ENCODE peak calls at places on chromosome 1, in five cellular contexts. One of them, this sample, is unnamed.

GRCh38 chr1:230170610-230171009 is 103.6 kb downstream of the GALNT2 start:
- DNase-seq in H7: no peak
- DNase-seq in DMS79: no peak
- DNase-seq in RWPE1: no peak
- DNase-seq in GM13976: no peak
- DNase-seq in this sample: no peak

GRCh38 chr1:30707412-30708360 is 15.7 kb downstream of the MATN1 start:
- DNase-seq in H7: peak
- DNase-seq in DMS79: peak
- DNase-seq in RWPE1: peak
- DNase-seq in GM13976: peak
- DNase-seq in this sample: peak

GRCh38 chr1:155008015-155008941 is 5.7 kb downstream of the ZBTB7B start:
- DNase-seq in H7: peak
- DNase-seq in DMS79: no peak
- DNase-seq in RWPE1: no peak
- DNase-seq in GM13976: no peak
- DNase-seq in this sample: no peak

GRCh38 chr1:7752512-7753417 is 18.3 kb upstream of the VAMP3 start:
- DNase-seq in H7: peak
- DNase-seq in DMS79: peak
- DNase-seq in RWPE1: peak
- DNase-seq in GM13976: peak
- DNase-seq in this sample: peak

GRCh38 chr1:63276625-63277024 is 45.7 kb upstream of the FOXD3 start:
- DNase-seq in H7: peak
- DNase-seq in DMS79: no peak
- DNase-seq in RWPE1: no peak
- DNase-seq in GM13976: no peak
- DNase-seq in this sample: no peak

GRCh38 chr1:187626056-187626455 is 797.3 kb downstream of the PLA2G4A start:
- DNase-seq in H7: no peak
- DNase-seq in DMS79: no peak
- DNase-seq in RWPE1: no peak
- DNase-seq in GM13976: no peak
- DNase-seq in this sample: no peak

GRCh38 chr1:112985123-112985522 is 29.1 kb upstream of the SLC16A1 start:
- DNase-seq in H7: no peak
- DNase-seq in DMS79: no peak
- DNase-seq in RWPE1: no peak
- DNase-seq in GM13976: no peak
- DNase-seq in this sample: no peak

GRCh38 chr1:20373764-20374163 is 83.1 kb downstream of the VWA5B1 start:
- DNase-seq in H7: no peak
- DNase-seq in DMS79: no peak
- DNase-seq in RWPE1: no peak
- DNase-seq in GM13976: no peak
- DNase-seq in this sample: no peak

GRCh38 chr1:182971219-182971618 is 18.3 kb upstream of the SHCBP1L start:
- DNase-seq in H7: no peak
- DNase-seq in DMS79: no peak
- DNase-seq in RWPE1: no peak
- DNase-seq in GM13976: no peak
- DNase-seq in this sample: no peak

GRCh38 chr1:31063636-31064035 is 1.9 kb downstream of the PUM1 start:
- DNase-seq in H7: no peak
- DNase-seq in DMS79: no peak
- DNase-seq in RWPE1: no peak
- DNase-seq in GM13976: no peak
- DNase-seq in this sample: no peak

GRCh38 chr1:162080472-162081015 is 11.1 kb downstream of the NOS1AP start:
- DNase-seq in H7: no peak
- DNase-seq in DMS79: no peak
- DNase-seq in RWPE1: no peak
- DNase-seq in GM13976: no peak
- DNase-seq in this sample: no peak

GRCh38 chr1:235018720-235019444 is 109.8 kb downstream of the TOMM20 start:
- DNase-seq in H7: no peak
- DNase-seq in DMS79: no peak
- DNase-seq in RWPE1: no peak
- DNase-seq in GM13976: no peak
- DNase-seq in this sample: no peak

GRCh38 chr1:229253170-229253974 is 17.5 kb upstream of the RAB4A start:
- DNase-seq in H7: no peak
- DNase-seq in DMS79: no peak
- DNase-seq in RWPE1: peak
- DNase-seq in GM13976: peak
- DNase-seq in this sample: no peak